ENCODE peak calls at places on chromosomes 11 and 22, in eight cellular contexts. H, C, V, T, O, P, I and G are unnamed samples.

GRCh38 chr11:131759140-131759539 is 388.7 kb downstream of the NTM start:
- DNase-seq in H (no peak), C (no peak), V (no peak), T (no peak), O (no peak), P (no peak), I (no peak), G (peak)

GRCh38 chr11:57376095-57376812 is 4.7 kb downstream of the PRG3 start:
- DNase-seq in H (no peak), C (no peak), V (no peak), T (no peak), O (no peak), P (no peak), I (no peak), G (no peak)

GRCh38 chr22:30290318-30290678 is 993 bp upstream of the CASTOR1 start:
- DNase-seq in H (no peak), C (peak), V (no peak), T (no peak), O (peak), P (no peak), I (no peak), G (no peak)

GRCh38 chr11:123753110-123753509 is 1.2 kb downstream of the OR6X1 start:
- DNase-seq in H (no peak), C (no peak), V (no peak), T (no peak), O (no peak), P (no peak), I (no peak), G (no peak)

GRCh38 chr22:46828323-46829139 is 66.1 kb downstream of the TBC1D22A start:
- DNase-seq in H (no peak), C (no peak), V (no peak), T (no peak), O (no peak), P (peak), I (no peak), G (no peak)

GRCh38 chr22:33166206-33166605 is 108.0 kb upstream of the SYN3 start:
- DNase-seq in H (no peak), C (no peak), V (no peak), T (no peak), O (no peak), P (no peak), I (no peak), G (no peak)

GRCh38 chr22:32995335-32995734 is 62.8 kb downstream of the SYN3 start:
- DNase-seq in H (no peak), C (no peak), V (no peak), T (no peak), O (no peak), P (no peak), I (no peak), G (no peak)

GRCh38 chr11:19864141-19865120 is 151.8 kb downstream of the NAV2 start:
- DNase-seq in H (no peak), C (no peak), V (no peak), T (no peak), O (peak), P (no peak), I (no peak), G (no peak)

GRCh38 chr11:77109236-77110019 is 6.8 kb downstream of the OMP start:
- DNase-seq in H (no peak), C (no peak), V (peak), T (no peak), O (peak), P (no peak), I (no peak), G (no peak)

GRCh38 chr22:26229910-26230309 is 60.6 kb downstream of the SEZ6L start:
- DNase-seq in H (no peak), C (no peak), V (no peak), T (no peak), O (no peak), P (no peak), I (no peak), G (no peak)

GRCh38 chr22:30390974-30391691 is 3.9 kb upstream of the RNF215 start:
- DNase-seq in H (no peak), C (peak), V (peak), T (peak), O (peak), P (peak), I (peak), G (peak)

GRCh38 chr11:91673705-91674104 is 550.9 kb upstream of the FAT3 start:
- DNase-seq in H (no peak), C (no peak), V (no peak), T (no peak), O (no peak), P (no peak), I (no peak), G (no peak)

GRCh38 chr11:111205622-111206385 is 39.7 kb upstream of the POU2AF2 start:
- DNase-seq in H (no peak), C (no peak), V (peak), T (no peak), O (peak), P (no peak), I (no peak), G (no peak)

GRCh38 chr11:66421492-66422205 is 814 bp downstream of the NPAS4 start:
- DNase-seq in H (no peak), C (peak), V (peak), T (peak), O (peak), P (peak), I (peak), G (peak)

GRCh38 chr11:28756977-28757376 is 648.8 kb downstream of the METTL15 start:
- DNase-seq in H (no peak), C (no peak), V (peak), T (no peak), O (peak), P (peak), I (no peak), G (no peak)

GRCh38 chr22:38866399-38867123 is 5.5 kb downstream of the CBX6 start:
- DNase-seq in H (no peak), C (no peak), V (no peak), T (no peak), O (no peak), P (no peak), I (no peak), G (no peak)

GRCh38 chr11:131668867-131669780 is 298.7 kb downstream of the NTM start:
- DNase-seq in H (no peak), C (peak), V (peak), T (peak), O (peak), P (peak), I (peak), G (peak)

GRCh38 chr11:2590951-2591754 is 108.6 kb downstream of the KCNQ1OT1 start:
- DNase-seq in H (no peak), C (no peak), V (no peak), T (no peak), O (no peak), P (no peak), I (no peak), G (no peak)

GRCh38 chr22:41263704-41264103 is 22.3 kb downstream of the RANGAP1 start:
- DNase-seq in H (no peak), C (no peak), V (no peak), T (no peak), O (peak), P (no peak), I (no peak), G (no peak)

GRCh38 chr11:1130276-1131032 is 27.3 kb upstream of the MUC5AC start:
- DNase-seq in H (no peak), C (no peak), V (no peak), T (no peak), O (no peak), P (no peak), I (no peak), G (no peak)

GRCh38 chr11:68838572-68838964 is 3.1 kb downstream of the CPT1A start:
- DNase-seq in H (no peak), C (no peak), V (peak), T (peak), O (peak), P (no peak), I (peak), G (no peak)

GRCh38 chr22:22070371-22070824 is 87.8 kb upstream of the TOP3B start:
- DNase-seq in H (no peak), C (no peak), V (no peak), T (no peak), O (peak), P (no peak), I (no peak), G (no peak)

GRCh38 chr11:104761511-104761910 is 136.7 kb downstream of the CASP12 start:
- DNase-seq in H (no peak), C (no peak), V (no peak), T (no peak), O (no peak), P (no peak), I (no peak), G (no peak)

GRCh38 chr11:10666976-10667892 is 26.3 kb downstream of the IRAG1 start:
- DNase-seq in H (no peak), C (no peak), V (no peak), T (no peak), O (peak), P (no peak), I (no peak), G (no peak)

GRCh38 chr11:15845261-15845660 is 511.1 kb downstream of the SOX6 start:
- DNase-seq in H (no peak), C (peak), V (no peak), T (no peak), O (no peak), P (no peak), I (no peak), G (peak)

GRCh38 chr11:20388096-20389055 is 860 bp downstream of the PRMT3 start:
- DNase-seq in H (no peak), C (peak), V (peak), T (no peak), O (peak), P (no peak), I (no peak), G (peak)

GRCh38 chr22:46039531-46039930 is 62.6 kb upstream of the WNT7B start:
- DNase-seq in H (no peak), C (no peak), V (no peak), T (no peak), O (no peak), P (no peak), I (no peak), G (no peak)

GRCh38 chr11:12179521-12179920 is 69.1 kb downstream of the MICAL2 start:
- DNase-seq in H (no peak), C (peak), V (no peak), T (no peak), O (no peak), P (no peak), I (no peak), G (peak)

GRCh38 chr11:119091083-119091650 is 6.5 kb downstream of the HMBS start:
- DNase-seq in H (no peak), C (no peak), V (no peak), T (no peak), O (peak), P (no peak), I (no peak), G (no peak)

GRCh38 chr11:62546244-62546936 is at the start of gene AHNAK:
- DNase-seq in H (no peak), C (no peak), V (no peak), T (peak), O (peak), P (peak), I (peak), G (no peak)

GRCh38 chr11:109140426-109140825 is 281.6 kb upstream of the C11orf87 start:
- DNase-seq in H (no peak), C (no peak), V (no peak), T (no peak), O (no peak), P (no peak), I (no peak), G (no peak)

GRCh38 chr11:34274712-34275398 is 83.0 kb downstream of the ABTB2 start:
- DNase-seq in H (no peak), C (peak), V (peak), T (no peak), O (peak), P (peak), I (no peak), G (peak)

GRCh38 chr11:117973446-117973922 is 12.7 kb upstream of the IL10RA start:
- DNase-seq in H (no peak), C (no peak), V (no peak), T (no peak), O (no peak), P (no peak), I (no peak), G (no peak)

GRCh38 chr22:50398698-50399648 is 55.8 kb downstream of the PPP6R2 start:
- DNase-seq in H (no peak), C (peak), V (no peak), T (no peak), O (no peak), P (peak), I (no peak), G (peak)

GRCh38 chr22:43396321-43396933 is 15.4 kb upstream of the MPPED1 start:
- DNase-seq in H (no peak), C (no peak), V (no peak), T (no peak), O (no peak), P (no peak), I (no peak), G (no peak)